ENCODE peak calls at places on chromosomes 5 and 9, in five cellular contexts. X is upper lobe of left lung, L is left ventricle myocardium inferior, O is breast epithelium, K is sigmoid colon. D is an unnamed sample. For H3K4me1 and H3K27me3, the result is how much of the 10 kb centered on the place peaks cover.

GRCh38 chr5:3954633-3955032 is 359.0 kb downstream of the IRX1 start:
- DNase-seq in X (no peak), L (no peak), O (no peak), K (no peak), D (no peak)

GRCh38 chr5:148956632-148957385 is 106.1 kb downstream of the SH3TC2 start:
- DNase-seq in X (no peak), L (no peak), O (no peak), K (no peak), D (no peak)

GRCh38 chr5:91151947-91152346 is 231.2 kb downstream of the ARRDC3 start:
- DNase-seq in X (no peak), L (peak), O (no peak), K (peak), D (peak)

GRCh38 chr5:175797521-175798038 is 73.8 kb upstream of the CPLX2 start:
- DNase-seq in X (no peak), L (no peak), O (no peak), K (no peak), D (no peak)

GRCh38 chr9:113992994-113993393 is 85.1 kb downstream of the AMBP start:
- DNase-seq in X (no peak), L (no peak), O (peak), K (no peak), D (no peak)

GRCh38 chr5:136133416-136134383 is 1.1 kb downstream of the SMAD5 start:
- DNase-seq in X (no peak), L (peak), O (no peak), K (peak), D (no peak)

GRCh38 chr5:56818409-56819026 is 3.2 kb downstream of the MAP3K1 start:
- DNase-seq in X (no peak), L (no peak), O (no peak), K (no peak), D (no peak)

GRCh38 chr9:114417511-114417910 is 29.7 kb upstream of the AKNA start:
- DNase-seq in X (no peak), L (no peak), O (no peak), K (no peak), D (no peak)

GRCh38 chr9:115229496-115229895 is 111.5 kb upstream of the TNC start:
- DNase-seq in X (no peak), L (no peak), O (no peak), K (no peak), D (no peak)

GRCh38 chr5:135978212-135978631 is 23.4 kb upstream of the LECT2 start:
- DNase-seq in X (no peak), L (no peak), O (no peak), K (no peak), D (no peak)

GRCh38 chr5:74665246-74665645 is 19.8 kb upstream of the HEXB start:
- DNase-seq in X (no peak), L (no peak), O (no peak), K (no peak), D (no peak)

GRCh38 chr9:18190671-18191374 is 283.1 kb upstream of the ADAMTSL1 start:
- DNase-seq in X (no peak), L (no peak), O (no peak), K (peak), D (no peak)

GRCh38 chr9:69168709-69169217 is 5.3 kb upstream of the TJP2 start:
- DNase-seq in X (no peak), L (no peak), O (no peak), K (no peak), D (no peak)

GRCh38 chr9:96858018-96858573 is 3.8 kb upstream of the ZNF782 start:
- DNase-seq in X (no peak), L (no peak), O (no peak), K (no peak), D (no peak)

GRCh38 chr9:127047971-127048370 is 74.5 kb downstream of the ANGPTL2 start:
- DNase-seq in X (no peak), L (no peak), O (no peak), K (no peak), D (no peak)

GRCh38 chr5:163503106-163504090 is 2.0 kb upstream of the MAT2B start:
- DNase-seq in X (no peak), L (peak), O (no peak), K (peak), D (peak)

GRCh38 chr5:110903966-110904365 is 165.2 kb downstream of the SLC25A46 start:
- DNase-seq in X (no peak), L (no peak), O (no peak), K (no peak), D (no peak)

GRCh38 chr5:73464016-73464745 is 15.6 kb upstream of the FOXD1 start:
- DNase-seq in X (no peak), L (no peak), O (no peak), K (no peak), D (no peak)

GRCh38 chr5:10286552-10287227 is 21.0 kb downstream of the CMBL start:
- DNase-seq in X (no peak), L (peak), O (no peak), K (peak), D (no peak)

GRCh38 chr5:163094492-163095180 is 342.8 kb upstream of the CCNG1 start:
- DNase-seq in X (no peak), L (no peak), O (no peak), K (no peak), D (no peak)

GRCh38 chr5:136058031-136058971 is 29.5 kb downstream of the TGFBI start:
- DNase-seq in X (no peak), L (peak), O (no peak), K (peak), D (peak)

GRCh38 chr5:112862085-112862484 is 998 bp downstream of the SRP19 start:
- DNase-seq in X (no peak), L (no peak), O (no peak), K (no peak), D (no peak)

GRCh38 chr9:17623965-17624364 is 45.1 kb downstream of the SH3GL2 start:
- DNase-seq in X (no peak), L (no peak), O (no peak), K (no peak), D (no peak)

GRCh38 chr5:148873690-148874485 is 47.5 kb downstream of the ADRB2 start:
- DNase-seq in X (no peak), L (no peak), O (no peak), K (no peak), D (no peak)

GRCh38 chr5:141298376-141298775 is 5.5 kb downstream of the SLC25A2 start:
- DNase-seq in X (no peak), L (no peak), O (no peak), K (no peak), D (no peak)

GRCh38 chr9:14893280-14893679 is 16.9 kb downstream of the FREM1 start:
- DNase-seq in X (no peak), L (no peak), O (no peak), K (no peak), D (no peak)

GRCh38 chr5:43215073-43215631 is 23.1 kb downstream of the NIM1K start:
- DNase-seq in X (peak), L (no peak), O (no peak), K (no peak), D (no peak)

GRCh38 chr5:62093981-62094380 is 212.0 kb upstream of the KIF2A start:
- DNase-seq in X (no peak), L (no peak), O (no peak), K (no peak), D (no peak)

GRCh38 chr9:121275781-121276658 is 8.1 kb downstream of the GSN start:
- DNase-seq in X (no peak), L (no peak), O (no peak), K (no peak), D (no peak)

GRCh38 chr9:128149951-128150593 is 819 bp downstream of the LCN2 start:
- DNase-seq in X (no peak), L (no peak), O (no peak), K (no peak), D (no peak)

GRCh38 chr9:69946800-69947437 is 96.7 kb upstream of the MAMDC2 start:
- DNase-seq in X (no peak), L (no peak), O (no peak), K (no peak), D (no peak)

GRCh38 chr9:77712533-77713130 is 64.5 kb upstream of the GNA14 start:
- DNase-seq in X (no peak), L (no peak), O (no peak), K (no peak), D (no peak)

GRCh38 chr9:70830618-70831017 is 290.8 kb downstream of the TRPM3 start:
- DNase-seq in X (no peak), L (no peak), O (no peak), K (no peak), D (no peak)

GRCh38 chr9:14136646-14137370 is 177.1 kb downstream of the NFIB start:
- DNase-seq in X (no peak), L (no peak), O (no peak), K (no peak), D (no peak)

GRCh38 chr5:169904568-169904967 is 75.7 kb downstream of the INSYN2B start:
- DNase-seq in X (no peak), L (no peak), O (no peak), K (no peak), D (no peak)

GRCh38 chr9:121326924-121327613 is 43.0 kb downstream of the STOM start:
- DNase-seq in X (peak), L (no peak), O (no peak), K (peak), D (no peak)

GRCh38 chr5:149002761-149003689 is 59.8 kb downstream of the SH3TC2 start:
- DNase-seq in X (no peak), L (no peak), O (no peak), K (no peak), D (no peak)

DNA sequence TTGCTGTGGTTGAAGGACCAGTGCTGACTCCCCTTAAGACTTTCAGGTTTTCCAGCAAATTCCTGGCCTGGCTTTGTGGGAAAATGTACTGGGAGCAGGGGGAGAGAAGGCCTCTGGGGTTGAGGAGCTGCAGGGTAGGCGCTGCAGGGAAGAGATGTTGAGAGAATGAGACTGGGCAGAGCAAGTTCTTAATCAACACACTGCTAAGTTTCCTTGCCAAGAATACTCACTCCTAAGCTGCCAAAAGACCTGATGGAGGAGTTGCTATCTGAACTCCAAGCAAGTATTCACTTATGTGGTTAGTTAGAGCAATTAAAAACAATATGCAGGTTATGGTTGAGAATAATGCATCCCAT is 160.1 kb upstream of the SEMA6A start:
- DNase-seq in X (no peak), L (no peak), O (no peak), K (no peak), D (no peak)
- H3K4me1 ChIP-seq in X (under half), L (under half), O (under half), K (under half), D (under half)

GRCh38 chr9:131348631-131349521 is 45.0 kb upstream of the PRRC2B start:
- DNase-seq in X (no peak), L (no peak), O (no peak), K (no peak), D (no peak)
- TF ChIP-seq CTCF in X (no peak), L (no peak), O (no peak), K (no peak), D (no peak)

GRCh38 chr9:123353984-123354591 is 1.9 kb upstream of the CRB2 start:
- DNase-seq in X (peak), L (peak), O (no peak), K (peak), D (peak)
- H3K27me3 ChIP-seq in X (under half), L (half or more), O (under half), K (under half), D (under half)

GRCh38 chr5:14267166-14267838 is 124.2 kb downstream of the TRIO start:
- DNase-seq in X (no peak), L (no peak), O (no peak), K (no peak), D (no peak)

GRCh38 chr5:14268738-14269137 is 125.6 kb downstream of the TRIO start:
- DNase-seq in X (no peak), L (no peak), O (no peak), K (no peak), D (no peak)

GRCh38 chr5:14268236-14268701 is 125.1 kb downstream of the TRIO start:
- DNase-seq in X (no peak), L (no peak), O (no peak), K (no peak), D (peak)

GRCh38 chr5:14270212-14270702 is 127.1 kb downstream of the TRIO start:
- DNase-seq in X (no peak), L (no peak), O (no peak), K (no peak), D (peak)

GRCh38 chr5:14269395-14269794 is 126.3 kb downstream of the TRIO start:
- DNase-seq in X (no peak), L (no peak), O (no peak), K (no peak), D (no peak)
- H3K4me1 ChIP-seq in X (under half), L (half or more), O (under half), K (under half), D (half or more)

GRCh38 chr5:24222866-24223265 is 421.9 kb downstream of the CDH10 start:
- DNase-seq in X (no peak), L (no peak), O (no peak), K (no peak), D (no peak)
- TF ChIP-seq CTCF in X (no peak), L (no peak), O (no peak), K (no peak), D (no peak)

GRCh38 chr5:173354645-173355044 is 26.4 kb upstream of the STC2 start:
- DNase-seq in X (no peak), L (no peak), O (no peak), K (no peak), D (no peak)
- H3K27me3 ChIP-seq in X (under half), L (under half), O (under half), K (under half), D (under half)

DNA sequence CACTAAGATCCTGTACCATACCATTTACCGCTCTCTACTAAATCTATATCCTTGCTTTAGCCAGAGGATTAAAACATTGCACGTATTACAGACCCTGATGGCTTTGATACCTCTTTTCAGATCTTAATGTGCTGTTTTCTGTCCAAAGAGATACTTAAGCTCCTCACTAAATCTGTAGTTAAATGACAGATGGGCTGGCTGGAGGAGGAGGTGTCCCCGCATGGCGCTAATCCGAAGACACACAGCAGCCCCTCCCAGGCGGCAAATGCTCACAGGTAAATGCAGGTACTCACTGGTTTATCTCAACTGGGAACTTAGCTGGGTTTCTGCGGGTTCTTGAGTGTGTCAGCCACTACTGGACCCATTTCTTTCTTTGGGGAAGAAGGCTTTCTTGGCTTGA is 2.7 kb downstream of the LPCAT1 start:
- DNase-seq in X (no peak), L (no peak), O (no peak), K (peak), D (no peak)
- H3K4me1 ChIP-seq in X (half or more), L (under half), O (under half), K (under half), D (under half)

D was measured in thoracic aorta.